ENCODE peak calls at places on chromosomes 7 and 10, in nine cellular contexts. One of them, this sample, is unnamed.

GRCh38 chr7:129575699-129576098 is 35.8 kb upstream of the NRF1 start:
- DNase-seq in endodermal cell: no peak
- DNase-seq in heart right ventricle: no peak
- DNase-seq in spleen: no peak
- DNase-seq in GM23338: no peak
- DNase-seq in right cardiac atrium: no peak
- DNase-seq in body of pancreas: no peak
- DNase-seq in esophagus muscularis mucosa: no peak
- DNase-seq in thoracic aorta: no peak
- DNase-seq in this sample: no peak

GRCh38 chr7:102471791-102472125 is 7.0 kb downstream of the POLR2J start:
- DNase-seq in endodermal cell: no peak
- DNase-seq in heart right ventricle: no peak
- DNase-seq in spleen: peak; percentile 68
- DNase-seq in GM23338: no peak
- DNase-seq in right cardiac atrium: peak; percentile 31
- DNase-seq in body of pancreas: no peak
- DNase-seq in esophagus muscularis mucosa: no peak
- DNase-seq in thoracic aorta: no peak
- DNase-seq in this sample: no peak

GRCh38 chr7:140726304-140726703 is 29.8 kb downstream of the NDUFB2 start:
- DNase-seq in endodermal cell: no peak
- DNase-seq in heart right ventricle: no peak
- DNase-seq in spleen: no peak
- DNase-seq in GM23338: peak; percentile 55
- DNase-seq in right cardiac atrium: no peak
- DNase-seq in body of pancreas: no peak
- DNase-seq in esophagus muscularis mucosa: no peak
- DNase-seq in thoracic aorta: no peak
- DNase-seq in this sample: no peak

GRCh38 chr10:59830601-59831259 is 75.6 kb downstream of the CCDC6 start:
- DNase-seq in endodermal cell: peak; percentile 89
- DNase-seq in heart right ventricle: peak; percentile 44
- DNase-seq in spleen: no peak
- DNase-seq in GM23338: peak; percentile 87
- DNase-seq in right cardiac atrium: no peak
- DNase-seq in body of pancreas: peak; percentile 59
- DNase-seq in esophagus muscularis mucosa: no peak
- DNase-seq in thoracic aorta: no peak
- DNase-seq in this sample: no peak

GRCh38 chr7:138889982-138890381 is 91.2 kb downstream of the KIAA1549 start:
- DNase-seq in endodermal cell: no peak
- DNase-seq in heart right ventricle: no peak
- DNase-seq in spleen: no peak
- DNase-seq in GM23338: no peak
- DNase-seq in right cardiac atrium: no peak
- DNase-seq in body of pancreas: no peak
- DNase-seq in esophagus muscularis mucosa: no peak
- DNase-seq in thoracic aorta: no peak
- DNase-seq in this sample: no peak

GRCh38 chr10:73780966-73781365 is 882 bp upstream of the CHCHD1 start:
- DNase-seq in endodermal cell: no peak
- DNase-seq in heart right ventricle: no peak
- DNase-seq in spleen: no peak
- DNase-seq in GM23338: no peak
- DNase-seq in right cardiac atrium: no peak
- DNase-seq in body of pancreas: no peak
- DNase-seq in esophagus muscularis mucosa: no peak
- DNase-seq in thoracic aorta: no peak
- DNase-seq in this sample: no peak

GRCh38 chr7:66930341-66930740 is 9.3 kb downstream of the TMEM248 start:
- DNase-seq in endodermal cell: peak; percentile 87
- DNase-seq in heart right ventricle: no peak
- DNase-seq in spleen: no peak
- DNase-seq in GM23338: peak; percentile 84
- DNase-seq in right cardiac atrium: no peak
- DNase-seq in body of pancreas: no peak
- DNase-seq in esophagus muscularis mucosa: no peak
- DNase-seq in thoracic aorta: no peak
- DNase-seq in this sample: no peak

GRCh38 chr10:7756360-7756992 is 31.3 kb downstream of the KIN start:
- DNase-seq in endodermal cell: peak; percentile 55
- DNase-seq in heart right ventricle: peak; percentile 11
- DNase-seq in spleen: no peak
- DNase-seq in GM23338: peak; percentile 53
- DNase-seq in right cardiac atrium: no peak
- DNase-seq in body of pancreas: peak; percentile 62
- DNase-seq in esophagus muscularis mucosa: no peak
- DNase-seq in thoracic aorta: no peak
- DNase-seq in this sample: no peak

GRCh38 chr10:55370021-55370420 is 569.0 kb upstream of the PCDH15 start:
- DNase-seq in endodermal cell: no peak
- DNase-seq in heart right ventricle: no peak
- DNase-seq in spleen: no peak
- DNase-seq in GM23338: no peak
- DNase-seq in right cardiac atrium: no peak
- DNase-seq in body of pancreas: no peak
- DNase-seq in esophagus muscularis mucosa: no peak
- DNase-seq in thoracic aorta: no peak
- DNase-seq in this sample: no peak

GRCh38 chr10:110802551-110803238 is 69.0 kb upstream of the PDCD4 start:
- DNase-seq in endodermal cell: no peak
- DNase-seq in heart right ventricle: peak; percentile 86
- DNase-seq in spleen: peak; percentile 80
- DNase-seq in GM23338: no peak
- DNase-seq in right cardiac atrium: peak; percentile 86
- DNase-seq in body of pancreas: peak; percentile 86
- DNase-seq in esophagus muscularis mucosa: no peak
- DNase-seq in thoracic aorta: peak; percentile 61
- DNase-seq in this sample: no peak

GRCh38 chr7:149172534-149172920 is 22.8 kb upstream of the ZNF282 start:
- DNase-seq in endodermal cell: no peak
- DNase-seq in heart right ventricle: no peak
- DNase-seq in spleen: no peak
- DNase-seq in GM23338: no peak
- DNase-seq in right cardiac atrium: no peak
- DNase-seq in body of pancreas: no peak
- DNase-seq in esophagus muscularis mucosa: no peak
- DNase-seq in thoracic aorta: no peak
- DNase-seq in this sample: no peak

GRCh38 chr10:92757720-92758119 is 68.0 kb downstream of the HHEX start:
- DNase-seq in endodermal cell: no peak
- DNase-seq in heart right ventricle: no peak
- DNase-seq in spleen: no peak
- DNase-seq in GM23338: no peak
- DNase-seq in right cardiac atrium: no peak
- DNase-seq in body of pancreas: no peak
- DNase-seq in esophagus muscularis mucosa: no peak
- DNase-seq in thoracic aorta: no peak
- DNase-seq in this sample: no peak
- H3K4me1 ChIP-seq in endodermal cell: peaks cover 14% of the 10 kb centered on the region
- H3K4me1 ChIP-seq in heart right ventricle: peaks cover 31% of the 10 kb centered on the region
- H3K4me1 ChIP-seq in spleen: peaks cover 48% of the 10 kb centered on the region
- H3K4me1 ChIP-seq in GM23338: peaks cover 11% of the 10 kb centered on the region
- H3K4me1 ChIP-seq in right cardiac atrium: peaks cover 14% of the 10 kb centered on the region
- H3K4me1 ChIP-seq in body of pancreas: no peaks in the 10 kb centered on the region
- H3K4me1 ChIP-seq in esophagus muscularis mucosa: peaks cover 21% of the 10 kb centered on the region
- H3K4me1 ChIP-seq in thoracic aorta: peaks cover 21% of the 10 kb centered on the region
- H3K4me1 ChIP-seq in this sample: peaks cover 17% of the 10 kb centered on the region

GRCh38 chr7:3065724-3066143 is 22.1 kb upstream of the CARD11 start:
- DNase-seq in endodermal cell: peak; percentile 92
- DNase-seq in heart right ventricle: no peak
- DNase-seq in spleen: peak; percentile 83
- DNase-seq in GM23338: peak; percentile 91
- DNase-seq in right cardiac atrium: no peak
- DNase-seq in body of pancreas: peak; percentile 74
- DNase-seq in esophagus muscularis mucosa: no peak
- DNase-seq in thoracic aorta: no peak
- DNase-seq in this sample: no peak
- H3K4me1 ChIP-seq in endodermal cell: no peaks in the 10 kb centered on the region
- H3K4me1 ChIP-seq in heart right ventricle: no peaks in the 10 kb centered on the region
- H3K4me1 ChIP-seq in spleen: peaks cover 62% of the 10 kb centered on the region
- H3K4me1 ChIP-seq in GM23338: no peaks in the 10 kb centered on the region
- H3K4me1 ChIP-seq in right cardiac atrium: no peaks in the 10 kb centered on the region
- H3K4me1 ChIP-seq in body of pancreas: peaks cover 3% of the 10 kb centered on the region
- H3K4me1 ChIP-seq in esophagus muscularis mucosa: no peaks in the 10 kb centered on the region
- H3K4me1 ChIP-seq in thoracic aorta: peaks cover 10% of the 10 kb centered on the region
- H3K4me1 ChIP-seq in this sample: no peaks in the 10 kb centered on the region

GRCh38 chr7:516606-517456 is 2.8 kb downstream of the PDGFA start:
- DNase-seq in endodermal cell: peak; percentile 78
- DNase-seq in heart right ventricle: no peak
- DNase-seq in spleen: no peak
- DNase-seq in GM23338: peak; percentile 65
- DNase-seq in right cardiac atrium: no peak
- DNase-seq in body of pancreas: peak; percentile 69
- DNase-seq in esophagus muscularis mucosa: no peak
- DNase-seq in thoracic aorta: no peak
- DNase-seq in this sample: peak; percentile 77

GRCh38 chr7:514651-515598 is 4.7 kb downstream of the PDGFA start:
- DNase-seq in endodermal cell: peak; percentile 85
- DNase-seq in heart right ventricle: no peak
- DNase-seq in spleen: no peak
- DNase-seq in GM23338: peak; percentile 85
- DNase-seq in right cardiac atrium: no peak
- DNase-seq in body of pancreas: peak; percentile 78
- DNase-seq in esophagus muscularis mucosa: no peak
- DNase-seq in thoracic aorta: no peak
- DNase-seq in this sample: no peak

GRCh38 chr7:515628-516027 is 4.0 kb downstream of the PDGFA start:
- DNase-seq in endodermal cell: peak; percentile 91
- DNase-seq in heart right ventricle: no peak
- DNase-seq in spleen: no peak
- DNase-seq in GM23338: peak; percentile 79
- DNase-seq in right cardiac atrium: no peak
- DNase-seq in body of pancreas: no peak
- DNase-seq in esophagus muscularis mucosa: no peak
- DNase-seq in thoracic aorta: no peak
- DNase-seq in this sample: no peak

GRCh38 chr7:517848-518629 is 1.6 kb downstream of the PDGFA start:
- DNase-seq in endodermal cell: peak; percentile 80
- DNase-seq in heart right ventricle: peak; percentile 66
- DNase-seq in spleen: no peak
- DNase-seq in GM23338: peak; percentile 67
- DNase-seq in right cardiac atrium: peak; percentile 90
- DNase-seq in body of pancreas: peak; percentile 74
- DNase-seq in esophagus muscularis mucosa: peak; percentile 94
- DNase-seq in thoracic aorta: no peak
- DNase-seq in this sample: peak; percentile 76

GRCh38 chr7:516216-516605 is 3.4 kb downstream of the PDGFA start:
- DNase-seq in endodermal cell: no peak
- DNase-seq in heart right ventricle: no peak
- DNase-seq in spleen: no peak
- DNase-seq in GM23338: peak; percentile 51
- DNase-seq in right cardiac atrium: no peak
- DNase-seq in body of pancreas: no peak
- DNase-seq in esophagus muscularis mucosa: no peak
- DNase-seq in thoracic aorta: no peak
- DNase-seq in this sample: no peak
- H3K4me1 ChIP-seq in endodermal cell: peaks cover 1% of the 10 kb centered on the region
- H3K4me1 ChIP-seq in heart right ventricle: peaks cover 57% of the 10 kb centered on the region
- H3K4me1 ChIP-seq in spleen: peaks cover 40% of the 10 kb centered on the region
- H3K4me1 ChIP-seq in GM23338: peaks cover 30% of the 10 kb centered on the region
- H3K4me1 ChIP-seq in right cardiac atrium: peaks cover 4% of the 10 kb centered on the region
- H3K4me1 ChIP-seq in body of pancreas: peaks cover 63% of the 10 kb centered on the region
- H3K4me1 ChIP-seq in esophagus muscularis mucosa: peaks cover 57% of the 10 kb centered on the region
- H3K4me1 ChIP-seq in thoracic aorta: peaks cover 31% of the 10 kb centered on the region
- H3K4me1 ChIP-seq in this sample: peaks cover 48% of the 10 kb centered on the region

GRCh38 chr7:52114509-52114908 is 797.9 kb upstream of the COBL start:
- DNase-seq in endodermal cell: no peak
- DNase-seq in heart right ventricle: no peak
- DNase-seq in spleen: no peak
- DNase-seq in GM23338: no peak
- DNase-seq in right cardiac atrium: no peak
- DNase-seq in body of pancreas: no peak
- DNase-seq in esophagus muscularis mucosa: no peak
- DNase-seq in thoracic aorta: no peak
- DNase-seq in this sample: no peak
- H3K4me1 ChIP-seq in endodermal cell: no peaks in the 10 kb centered on the region
- H3K4me1 ChIP-seq in heart right ventricle: no peaks in the 10 kb centered on the region
- H3K4me1 ChIP-seq in spleen: no peaks in the 10 kb centered on the region
- H3K4me1 ChIP-seq in GM23338: peaks cover 60% of the 10 kb centered on the region
- H3K4me1 ChIP-seq in right cardiac atrium: no peaks in the 10 kb centered on the region
- H3K4me1 ChIP-seq in body of pancreas: no peaks in the 10 kb centered on the region
- H3K4me1 ChIP-seq in esophagus muscularis mucosa: no peaks in the 10 kb centered on the region
- H3K4me1 ChIP-seq in thoracic aorta: no peaks in the 10 kb centered on the region
- H3K4me1 ChIP-seq in this sample: no peaks in the 10 kb centered on the region

DNA sequence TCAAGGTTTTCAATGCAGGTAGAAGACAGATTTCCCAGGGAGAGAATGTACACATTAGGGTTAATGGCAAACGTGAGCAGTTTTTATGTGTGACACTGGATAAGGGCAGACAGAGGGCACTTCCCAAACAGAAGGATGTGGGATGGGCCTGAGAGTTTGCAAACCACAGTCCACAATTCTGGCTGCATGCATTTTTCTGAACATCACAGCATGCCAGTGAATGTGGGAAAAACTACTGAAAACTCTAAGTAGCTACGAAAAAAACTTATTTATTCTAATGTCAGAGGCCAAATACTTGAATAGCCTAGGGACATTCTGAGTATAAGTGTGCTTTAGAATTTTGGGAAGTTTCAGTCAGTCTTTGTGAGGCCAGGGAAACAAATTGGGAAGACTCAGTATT is 145.9 kb downstream of the NRCAM start:
- DNase-seq in endodermal cell: no peak
- DNase-seq in heart right ventricle: no peak
- DNase-seq in spleen: no peak
- DNase-seq in GM23338: no peak
- DNase-seq in right cardiac atrium: no peak
- DNase-seq in body of pancreas: no peak
- DNase-seq in esophagus muscularis mucosa: no peak
- DNase-seq in thoracic aorta: no peak
- DNase-seq in this sample: no peak
- H3K4me1 ChIP-seq in endodermal cell: no peaks in the 10 kb centered on the region
- H3K4me1 ChIP-seq in heart right ventricle: no peaks in the 10 kb centered on the region
- H3K4me1 ChIP-seq in spleen: no peaks in the 10 kb centered on the region
- H3K4me1 ChIP-seq in GM23338: peaks cover 17% of the 10 kb centered on the region
- H3K4me1 ChIP-seq in right cardiac atrium: no peaks in the 10 kb centered on the region
- H3K4me1 ChIP-seq in body of pancreas: peaks cover 4% of the 10 kb centered on the region
- H3K4me1 ChIP-seq in esophagus muscularis mucosa: peaks cover 3% of the 10 kb centered on the region
- H3K4me1 ChIP-seq in thoracic aorta: no peaks in the 10 kb centered on the region
- H3K4me1 ChIP-seq in this sample: no peaks in the 10 kb centered on the region

GRCh38 chr10:84341538-84341856 is 13.1 kb downstream of the CCSER2 start:
- DNase-seq in endodermal cell: peak; percentile 58
- DNase-seq in heart right ventricle: no peak
- DNase-seq in spleen: no peak
- DNase-seq in GM23338: peak; percentile 35
- DNase-seq in right cardiac atrium: no peak
- DNase-seq in body of pancreas: no peak
- DNase-seq in esophagus muscularis mucosa: no peak
- DNase-seq in thoracic aorta: no peak
- DNase-seq in this sample: no peak
- H3K4me1 ChIP-seq in endodermal cell: peaks cover 6% of the 10 kb centered on the region
- H3K4me1 ChIP-seq in heart right ventricle: peaks cover 73% of the 10 kb centered on the region
- H3K4me1 ChIP-seq in spleen: peaks cover 28% of the 10 kb centered on the region
- H3K4me1 ChIP-seq in GM23338: peaks cover 41% of the 10 kb centered on the region
- H3K4me1 ChIP-seq in right cardiac atrium: peaks cover 13% of the 10 kb centered on the region
- H3K4me1 ChIP-seq in body of pancreas: peaks cover 10% of the 10 kb centered on the region
- H3K4me1 ChIP-seq in esophagus muscularis mucosa: peaks cover 33% of the 10 kb centered on the region
- H3K4me1 ChIP-seq in thoracic aorta: peaks cover 10% of the 10 kb centered on the region
- H3K4me1 ChIP-seq in this sample: peaks cover 43% of the 10 kb centered on the region

GRCh38 chr10:78545756-78546155 is 512.1 kb downstream of the RPS24 start:
- DNase-seq in endodermal cell: no peak
- DNase-seq in heart right ventricle: no peak
- DNase-seq in spleen: no peak
- DNase-seq in GM23338: peak; percentile 32
- DNase-seq in right cardiac atrium: no peak
- DNase-seq in body of pancreas: no peak
- DNase-seq in esophagus muscularis mucosa: no peak
- DNase-seq in thoracic aorta: no peak
- DNase-seq in this sample: no peak
- H3K4me1 ChIP-seq in endodermal cell: no peaks in the 10 kb centered on the region
- H3K4me1 ChIP-seq in heart right ventricle: peaks cover 35% of the 10 kb centered on the region
- H3K4me1 ChIP-seq in spleen: no peaks in the 10 kb centered on the region
- H3K4me1 ChIP-seq in GM23338: peaks cover 2% of the 10 kb centered on the region
- H3K4me1 ChIP-seq in right cardiac atrium: peaks cover 8% of the 10 kb centered on the region
- H3K4me1 ChIP-seq in body of pancreas: no peaks in the 10 kb centered on the region
- H3K4me1 ChIP-seq in esophagus muscularis mucosa: peaks cover 10% of the 10 kb centered on the region
- H3K4me1 ChIP-seq in thoracic aorta: peaks cover 11% of the 10 kb centered on the region
- H3K4me1 ChIP-seq in this sample: peaks cover 14% of the 10 kb centered on the region

This sample was measured in gastrocnemius medialis.